ENCODE peak calls at places on chromosomes 7 and 10, in six cellular contexts. F, J, R, A, G and D are unnamed samples.

GRCh38 chr7:67809586-67809985 is 813.0 kb downstream of the TYW1 start:
- DNase-seq in G (no peak), A (no peak), J (no peak), R (no peak), F (no peak), D (no peak)

GRCh38 chr10:63886281-63887025 is 365.3 kb downstream of the REEP3 start:
- DNase-seq in G (no peak), A (no peak), F (no peak), J (no peak), R (no peak), D (no peak)

GRCh38 chr7:12130664-12131063 is 80.4 kb upstream of the TMEM106B start:
- DNase-seq in A (no peak), F (no peak), J (no peak), R (no peak), G (no peak), D (no peak)

GRCh38 chr7:127047521-127047920 is 205.2 kb downstream of the GRM8 start:
- DNase-seq in G (no peak), A (no peak), F (no peak), R (no peak), J (no peak), D (peak)

GRCh38 chr10:88278912-88279311 is 304.2 kb downstream of the RNLS start:
- DNase-seq in F (no peak), R (no peak), G (no peak), J (no peak), A (no peak), D (no peak)

GRCh38 chr7:2399848-2400587 is 3.4 kb upstream of the CHST12 start:
- DNase-seq in A (peak), J (no peak), R (peak), G (peak), F (peak), D (peak)

GRCh38 chr10:77041636-77042258 is 595.9 kb downstream of the KCNMA1 start:
- DNase-seq in G (no peak), R (peak), J (no peak), A (no peak), F (no peak), D (no peak)

GRCh38 chr10:113232928-113233511 is 283.0 kb downstream of the TCF7L2 start:
- DNase-seq in G (no peak), A (no peak), F (no peak), R (no peak), J (peak), D (no peak)

GRCh38 chr10:123135415-123136141 is at the start of gene HMX3:
- DNase-seq in F (no peak), R (peak), J (peak), G (peak), A (no peak), D (no peak)

DNA sequence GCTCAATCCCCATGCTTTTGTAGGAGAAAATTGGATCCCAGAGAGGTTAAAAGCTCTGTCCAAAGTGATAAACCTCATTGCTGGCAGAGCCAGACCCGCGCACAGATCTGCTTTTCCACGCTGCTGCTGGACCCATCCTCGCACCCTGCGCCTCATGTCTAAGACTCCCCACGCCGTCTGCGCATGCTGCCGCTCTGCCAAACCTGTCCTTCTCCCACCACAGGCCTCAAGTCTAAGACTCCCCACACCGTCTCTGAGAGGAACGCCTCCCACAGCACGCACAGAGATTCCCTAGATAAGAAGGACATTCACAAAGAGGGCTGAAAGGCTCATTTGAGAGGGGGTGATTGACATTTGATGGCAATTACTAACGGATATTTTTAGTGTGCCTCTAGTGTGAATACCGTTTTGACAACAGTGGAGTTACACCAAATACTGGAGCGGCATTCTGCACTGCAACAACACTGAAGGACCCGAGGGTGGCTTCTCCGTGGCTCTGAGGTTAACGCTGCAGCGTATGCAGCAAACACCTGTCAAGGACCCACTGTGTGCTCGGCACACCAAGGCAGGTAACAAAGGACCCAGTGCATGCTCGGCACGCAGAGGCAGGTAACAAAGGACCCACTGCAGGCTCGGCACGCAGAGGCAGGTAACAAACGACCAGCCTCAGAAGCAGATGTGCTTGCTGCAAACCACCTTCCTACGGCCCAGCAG is 231.4 kb downstream of the DNAJB6 start:
- DNase-seq in F (no peak), R (no peak), G (no peak), A (no peak), J (no peak), D (no peak)
- H3K4me3 ChIP-seq in F (no peak), R (peak), G (no peak), A (no peak), J (peak), D (peak)

DNA sequence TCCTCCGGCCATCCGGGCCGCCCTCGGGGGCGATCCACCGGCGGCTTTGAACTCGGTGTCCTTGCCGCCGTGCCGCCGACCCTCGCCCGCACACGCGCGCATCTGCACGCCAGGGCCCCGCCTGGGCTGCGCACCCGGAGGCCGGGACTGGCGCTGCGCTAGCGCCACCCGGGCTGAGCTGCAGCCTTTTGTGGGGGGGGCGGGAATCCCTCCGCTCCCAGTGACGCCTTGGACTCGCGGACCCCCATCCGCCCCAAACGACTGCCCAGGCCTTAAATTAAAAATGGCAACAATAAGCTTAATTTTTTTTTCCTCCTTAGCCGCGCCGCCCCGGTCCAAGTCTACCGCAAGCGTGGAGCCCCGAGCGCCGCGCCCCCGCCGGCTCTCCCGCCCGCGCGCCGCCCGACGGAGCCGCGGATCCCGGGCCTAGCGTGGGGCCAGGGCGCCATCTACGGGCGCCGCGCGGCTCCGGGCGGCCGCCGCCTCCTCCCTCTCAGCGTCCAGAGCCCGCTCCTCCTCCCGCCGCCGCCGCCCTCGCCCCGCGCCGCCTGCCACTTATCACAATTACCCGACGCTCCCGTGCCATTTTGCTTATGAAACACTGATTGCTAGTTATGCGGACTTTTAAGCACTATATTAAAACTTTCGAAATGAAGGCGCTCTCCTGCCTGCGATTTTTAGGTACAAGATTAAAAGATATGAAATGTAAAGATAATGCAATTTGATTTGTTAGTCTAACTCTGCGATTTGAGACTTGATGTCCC is 7.5 kb upstream of the EBF3 start:
- DNase-seq in F (peak), A (no peak), G (peak), J (peak), R (peak), D (peak)
- TF ChIP-seq REST in F (no peak), A (no peak), G (no peak), J (no peak), R (no peak), D (no peak)

GRCh38 chr7:23347007-23347681 is 48.0 kb downstream of the MALSU1 start:
- DNase-seq in J (no peak), R (no peak), F (no peak), G (peak), A (no peak), D (no peak)

GRCh38 chr7:23343102-23343501 is 44.0 kb downstream of the MALSU1 start:
- DNase-seq in G (no peak), F (no peak), J (no peak), R (no peak), A (no peak), D (no peak)

GRCh38 chr7:23343806-23344500 is 44.8 kb downstream of the MALSU1 start:
- DNase-seq in F (no peak), A (no peak), R (no peak), J (no peak), G (no peak), D (no peak)

GRCh38 chr7:23347682-23348180 is 48.6 kb downstream of the MALSU1 start:
- DNase-seq in A (peak), G (peak), R (no peak), F (peak), J (no peak), D (no peak)

GRCh38 chr7:23346316-23346715 is 47.2 kb downstream of the MALSU1 start:
- DNase-seq in J (no peak), F (no peak), A (no peak), R (no peak), G (no peak), D (no peak)
- H3K4me3 ChIP-seq in J (no peak), F (no peak), A (no peak), R (no peak), G (no peak), D (no peak)

GRCh38 chr7:151893405-151893923 is 16.5 kb upstream of the PRKAG2 start:
- DNase-seq in A (no peak), F (no peak), R (no peak), J (no peak), G (no peak), D (no peak)

GRCh38 chr7:151890355-151891004 is 13.6 kb upstream of the PRKAG2 start:
- DNase-seq in G (no peak), F (no peak), J (no peak), R (no peak), A (no peak), D (peak)

GRCh38 chr7:151891753-151892152 is 14.8 kb upstream of the PRKAG2 start:
- DNase-seq in A (no peak), G (no peak), F (no peak), J (no peak), R (no peak), D (no peak)

GRCh38 chr7:151889406-151890354 is 12.8 kb upstream of the PRKAG2 start:
- DNase-seq in A (no peak), G (no peak), F (no peak), R (no peak), J (no peak), D (no peak)

DNA sequence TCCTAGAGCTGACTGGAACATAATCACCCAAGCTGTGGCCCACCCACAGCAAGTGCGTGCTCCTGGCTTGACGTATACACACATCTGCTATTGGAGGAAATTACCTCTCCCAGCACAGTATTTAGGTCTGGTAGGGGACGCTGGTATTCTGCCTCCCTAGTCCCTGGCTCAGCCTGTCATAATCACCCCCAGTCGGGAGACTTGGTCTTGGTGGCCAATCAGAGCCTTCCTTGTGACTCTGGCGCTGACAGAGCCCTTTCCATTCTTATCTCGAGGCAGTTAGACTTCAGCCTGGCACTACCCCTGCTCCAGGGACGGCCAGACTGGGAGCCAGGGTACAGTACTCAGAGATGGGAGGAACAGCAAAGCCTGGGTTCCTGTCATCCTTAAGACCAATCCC is 14.3 kb upstream of the PRKAG2 start:
- DNase-seq in G (no peak), J (no peak), R (peak), F (no peak), A (no peak), D (no peak)
- TF ChIP-seq REST in G (no peak), J (no peak), R (no peak), F (no peak), A (no peak), D (no peak)

GRCh38 chr7:28732037-28732869 is 225.9 kb downstream of the TRIL start:
- DNase-seq in J (peak), G (no peak), F (peak), A (no peak), R (no peak), D (no peak)
- H3K4me3 ChIP-seq in J (no peak), G (no peak), F (no peak), A (no peak), R (no peak), D (no peak)

GRCh38 chr7:42338231-42339222 is 101.5 kb upstream of the GLI3 start:
- DNase-seq in J (peak), G (no peak), R (no peak), A (no peak), F (no peak), D (no peak)
- TF ChIP-seq REST in J (no peak), G (no peak), R (no peak), A (no peak), F (no peak), D (no peak)

DNA sequence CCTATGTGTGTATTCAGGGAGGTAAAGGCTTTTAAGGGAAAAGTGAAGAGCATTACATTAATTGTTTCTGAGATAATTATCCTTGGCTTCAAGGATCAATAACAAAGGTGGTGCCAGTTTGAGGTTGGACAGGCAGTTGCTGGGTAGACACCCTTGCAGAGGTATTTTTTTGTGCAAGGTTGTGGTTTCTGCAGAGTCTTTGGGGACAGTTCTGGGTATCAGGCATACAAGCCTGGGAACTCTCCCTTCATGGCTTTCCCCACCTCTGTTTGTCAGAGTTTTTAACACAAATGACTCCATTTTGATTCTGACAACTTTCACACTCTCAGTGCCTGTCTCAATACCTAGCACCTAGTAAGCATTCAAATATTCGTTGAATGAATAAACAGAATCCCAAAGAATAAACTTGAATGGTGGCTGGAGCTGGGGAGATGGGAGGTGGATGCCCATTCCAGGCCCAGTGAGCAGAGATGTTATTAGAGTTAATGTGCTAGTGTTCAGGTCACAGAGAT is 7.4 kb upstream of the OSBPL3 start:
- DNase-seq in A (no peak), F (no peak), G (no peak), R (no peak), J (no peak), D (no peak)
- H3K4me3 ChIP-seq in A (no peak), F (no peak), G (no peak), R (no peak), J (no peak), D (no peak)

DNA sequence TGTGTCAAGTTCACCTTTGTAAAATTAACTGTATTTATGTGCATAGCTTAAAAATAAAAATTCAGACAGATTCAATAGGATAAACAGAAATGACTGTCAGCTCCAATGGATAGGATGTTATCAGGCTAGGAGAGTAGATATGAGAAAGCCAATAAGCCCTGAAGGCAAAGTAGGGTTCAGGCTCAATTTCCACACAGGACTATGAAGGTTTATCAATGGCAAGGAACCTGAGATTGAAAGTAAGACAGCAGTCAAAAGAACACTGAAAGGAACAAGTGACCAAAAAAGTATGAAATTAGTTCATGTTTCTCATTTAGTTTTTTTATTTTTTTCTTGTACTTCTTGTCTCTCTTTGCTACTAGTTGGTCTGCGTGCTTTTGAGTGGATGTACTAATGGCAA is 121.4 kb downstream of the ELMO1 start:
- DNase-seq in G (no peak), F (no peak), R (no peak), J (no peak), A (no peak), D (no peak)
- TF ChIP-seq REST in G (no peak), F (no peak), R (no peak), J (no peak), A (no peak), D (no peak)

GRCh38 chr10:49682879-49683278 is 3.4 kb downstream of the C10orf53 start:
- DNase-seq in J (no peak), G (no peak), A (no peak), R (no peak), F (no peak), D (no peak)

GRCh38 chr10:49678827-49679479 is 498 bp upstream of the C10orf53 start:
- DNase-seq in G (peak), R (peak), F (no peak), J (no peak), A (no peak), D (no peak)

DNA sequence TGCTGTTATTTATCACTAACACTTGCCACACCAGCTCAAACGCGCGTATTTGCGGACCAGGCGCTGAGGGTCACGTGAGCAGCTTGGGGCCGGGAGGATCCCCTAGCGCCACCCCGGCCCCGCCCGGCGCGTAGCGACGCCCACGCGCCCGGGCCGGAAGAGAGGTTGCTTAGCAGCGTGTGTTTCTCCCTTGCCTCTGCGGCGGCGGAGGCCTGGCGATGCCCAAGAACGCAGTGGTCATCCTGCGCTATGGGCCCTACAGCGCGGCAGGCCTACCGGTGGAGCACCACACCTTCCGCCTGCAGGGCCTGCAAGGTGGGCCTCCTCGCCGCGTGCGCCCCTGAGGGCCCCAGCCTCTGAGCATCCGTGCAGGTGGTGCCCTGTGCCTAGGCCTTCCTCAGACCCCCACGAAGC is at the start of gene C10orf53:
- DNase-seq in J (peak), R (peak), A (no peak), G (peak), F (no peak), D (peak)
- H3K4me3 ChIP-seq in J (peak), R (peak), A (no peak), G (peak), F (no peak), D (no peak)

DNA sequence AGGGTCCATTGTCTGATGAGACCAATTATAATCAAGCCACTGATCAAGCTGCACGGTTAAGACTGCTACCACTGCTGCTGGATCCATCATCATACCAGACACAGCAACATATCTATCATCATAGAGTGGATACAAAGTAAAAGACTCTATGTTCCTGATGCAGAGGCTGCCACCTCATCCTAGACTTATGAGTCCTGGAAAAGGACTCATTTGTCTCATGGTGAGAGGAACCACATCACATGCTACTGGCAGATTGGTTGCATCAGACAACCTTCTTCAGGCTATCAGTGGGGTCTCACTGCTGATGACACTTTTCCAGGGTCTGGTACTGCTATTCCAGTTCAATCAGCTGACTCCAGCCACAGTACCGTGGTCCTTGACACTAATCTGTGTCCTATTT is 79.0 kb downstream of the ABI1 start:
- DNase-seq in J (no peak), G (no peak), F (no peak), R (no peak), A (no peak), D (no peak)
- TF ChIP-seq REST in J (no peak), G (no peak), F (no peak), R (no peak), A (no peak), D (no peak)